ENCODE peak calls at places on chromosomes 11 and 22, in ten cellular contexts. W, T, I, H, S, Q, X, O, B and K are unnamed samples.

GRCh38 chr11:1303196-1303821 is 6.1 kb downstream of the TOLLIP start:
- DNase-seq in W (peak; percentile 63), S (no peak), X (no peak), I (peak; percentile 34), Q (peak; percentile 78), B (peak; percentile 59), T (no peak), H (no peak), O (no peak), K (no peak)

GRCh38 chr11:17354070-17354924 is 2.7 kb downstream of the NCR3LG1 start:
- DNase-seq in H (peak; percentile 86), T (peak; percentile 79), Q (no peak), X (peak; percentile 65), S (peak; percentile 47), O (peak; percentile 22), I (peak; percentile 57), W (peak; percentile 76), B (peak; percentile 71), K (peak; percentile 39)

GRCh38 chr11:110777765-110778164 is 65.5 kb upstream of the ARHGAP20 start:
- DNase-seq in S (peak; percentile 62), X (no peak), O (no peak), I (peak; percentile 48), Q (no peak), W (no peak), H (no peak), B (no peak), T (peak; percentile 87), K (no peak)

GRCh38 chr11:2390871-2391662 is 9.5 kb upstream of the TSSC4 start:
- DNase-seq in T (peak; percentile 78), X (no peak), B (no peak), I (peak; percentile 48), Q (peak; percentile 86), H (peak; percentile 77), S (no peak), W (no peak), O (no peak), K (no peak)

GRCh38 chr11:18704045-18704645 is 5.6 kb downstream of the TMEM86A start:
- DNase-seq in T (no peak), H (no peak), X (no peak), W (no peak), I (no peak), O (no peak), Q (no peak), B (no peak), S (no peak), K (no peak)

GRCh38 chr11:13207665-13208594 is 69.7 kb upstream of the BMAL1 start:
- DNase-seq in Q (no peak), O (peak; percentile 27), X (peak; percentile 21), T (peak; percentile 84), I (peak; percentile 74), B (no peak), S (no peak), H (no peak), W (peak; percentile 28), K (no peak)

GRCh38 chr11:121451178-121451981 is 734 bp upstream of the SORL1 start:
- DNase-seq in W (peak; percentile 24), Q (no peak), O (no peak), T (no peak), H (peak; percentile 79), B (no peak), X (no peak), S (peak; percentile 69), I (no peak), K (peak; percentile 50)

GRCh38 chr11:76791861-76792260 is 8.7 kb downstream of the TSKU start:
- DNase-seq in H (no peak), S (no peak), T (peak; percentile 78), O (no peak), Q (no peak), I (peak; percentile 75), W (peak; percentile 56), B (no peak), X (no peak), K (no peak)

GRCh38 chr11:78220218-78221157 is 31.8 kb downstream of the USP35 start:
- DNase-seq in I (no peak), Q (no peak), T (no peak), H (no peak), W (no peak), S (no peak), B (no peak), O (no peak), X (no peak), K (no peak)

GRCh38 chr11:61702701-61703312 is 22.6 kb downstream of the DAGLA start:
- DNase-seq in B (no peak), O (no peak), Q (no peak), S (no peak), W (no peak), X (no peak), H (no peak), T (no peak), I (no peak), K (no peak)

DNA sequence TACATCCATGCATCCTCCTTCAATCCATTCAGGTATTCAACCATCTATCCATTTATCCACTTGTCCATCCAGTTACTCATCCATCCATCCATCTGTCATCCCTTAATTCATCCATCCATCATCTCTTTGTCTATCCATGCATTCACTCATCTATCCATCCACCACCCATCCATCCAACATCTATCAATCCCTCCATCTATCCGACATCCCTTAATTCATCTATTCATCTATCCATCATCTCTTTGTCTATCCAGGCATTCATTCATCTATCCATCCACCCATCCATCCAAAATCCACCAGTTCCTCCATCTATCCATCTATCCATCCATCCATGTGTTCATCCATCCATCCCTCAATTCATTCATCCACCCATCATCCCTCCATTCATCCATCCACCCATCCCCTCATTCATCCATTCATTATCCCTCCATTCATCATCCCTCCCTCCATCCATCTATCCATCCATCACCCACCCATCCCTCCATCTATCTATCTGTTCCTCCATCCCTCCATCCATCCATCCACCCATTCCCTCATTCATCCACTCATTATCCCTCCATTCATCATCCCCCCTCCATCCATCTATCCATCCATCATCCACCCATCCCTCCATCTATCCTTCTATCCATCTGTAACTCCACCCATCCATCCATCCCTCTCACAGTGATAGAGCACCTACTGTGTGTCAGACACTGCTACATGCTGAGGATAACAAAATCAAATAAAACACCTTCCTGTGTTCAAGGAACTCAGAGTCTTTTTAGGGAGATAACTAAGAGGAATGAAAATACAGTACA is 1.5 kb upstream of the MB start:
- DNase-seq in Q (no peak), T (no peak), H (no peak), X (no peak), B (no peak), S (no peak), O (no peak), W (no peak), I (no peak), K (no peak)
- H3K27ac ChIP-seq in Q (no peak overlapping the region), T (no peak overlapping the region), H (no peak overlapping the region), X (no peak overlapping the region), B (no peak overlapping the region), S (no peak overlapping the region), O (no peak overlapping the region), W (no peak overlapping the region), I (no peak overlapping the region), K (no peak overlapping the region)

GRCh38 chr11:134844838-134845237 is 432.8 kb upstream of the B3GAT1 start:
- DNase-seq in H (no peak), S (no peak), O (no peak), I (no peak), W (no peak), B (no peak), X (no peak), Q (no peak), T (no peak), K (no peak)
- H3K9me3 ChIP-seq in H (no peaks in the 10 kb centered on the region), S (no peaks in the 10 kb centered on the region), O (no peaks in the 10 kb centered on the region), I (peaks cover 39% of the 10 kb centered on the region), W (no peaks in the 10 kb centered on the region), B (no peaks in the 10 kb centered on the region), X (no peaks in the 10 kb centered on the region), Q (peaks cover 4% of the 10 kb centered on the region), T (peaks cover 43% of the 10 kb centered on the region), K (no peaks in the 10 kb centered on the region)

GRCh38 chr22:38202437-38203089 is 769 bp downstream of the MAFF start:
- DNase-seq in W (peak; percentile 92), S (peak; percentile 93), X (peak; percentile 87), Q (peak; percentile 97), H (peak; percentile 67), T (peak; percentile 92), B (peak; percentile 76), I (peak; percentile 76), O (peak; percentile 88), K (peak; percentile 22)
- H3K27ac ChIP-seq in W (peak overlapping the region; percentile 100), S (peak overlapping the region; percentile 96), X (peak overlapping the region; percentile 98), Q (peak overlapping the region; percentile 97), H (peak overlapping the region; percentile 18), T (peak overlapping the region; percentile 96), B (peak overlapping the region; percentile 85), I (peak overlapping the region; percentile 77), O (peak overlapping the region; percentile 100), K (peak overlapping the region; percentile 82)

GRCh38 chr22:48366591-48366990 is 1461.1 kb downstream of the BRD1 start:
- DNase-seq in T (no peak), X (no peak), B (no peak), Q (no peak), O (no peak), S (no peak), W (no peak), H (no peak), I (no peak), K (no peak)
- H3K9me3 ChIP-seq in T (peaks cover 51% of the 10 kb centered on the region), X (no peaks in the 10 kb centered on the region), B (no peaks in the 10 kb centered on the region), Q (no peaks in the 10 kb centered on the region), O (no peaks in the 10 kb centered on the region), S (no peaks in the 10 kb centered on the region), W (no peaks in the 10 kb centered on the region), H (no peaks in the 10 kb centered on the region), I (peaks cover 42% of the 10 kb centered on the region), K (no peaks in the 10 kb centered on the region)

GRCh38 chr11:44011797-44012196 is 36.0 kb upstream of the ACCSL start:
- DNase-seq in X (no peak), Q (no peak), W (no peak), T (peak; percentile 66), B (no peak), I (no peak), O (no peak), H (no peak), S (no peak), K (no peak)
- H3K27ac ChIP-seq in X (no peak overlapping the region), Q (peak overlapping the region; percentile 34), W (no peak overlapping the region), T (no peak overlapping the region), B (no peak overlapping the region), I (no peak overlapping the region), O (no peak overlapping the region), H (no peak overlapping the region), S (no peak overlapping the region), K (no peak overlapping the region)